ENCODE peak calls at places on chromosomes 7 and 10, in seven cellular contexts. Q is body of pancreas, A is breast epithelium, E is neural progenitor cell, P is upper lobe of right lung, K is transverse colon, D is right lobe of liver. Z is an unnamed sample.

GRCh38 chr7:133561361-133561760 is 308.5 kb downstream of the EXOC4 start:
- DNase-seq in K (no peak), Q (no peak), A (no peak), E (no peak), P (no peak), D (no peak), Z (no peak)

GRCh38 chr7:32879460-32879859 is 12.1 kb downstream of the KBTBD2 start:
- DNase-seq in K (no peak), E (no peak), Q (no peak), A (no peak), D (no peak), P (no peak), Z (no peak)

GRCh38 chr10:11795101-11795920 is 27.8 kb upstream of the PROSER2 start:
- DNase-seq in K (no peak), D (no peak), A (no peak), E (no peak), P (no peak), Q (no peak), Z (no peak)

GRCh38 chr7:123821320-123821719 is 23.6 kb upstream of the HYAL4 start:
- DNase-seq in K (no peak), E (no peak), P (no peak), Q (no peak), D (no peak), A (no peak), Z (no peak)

GRCh38 chr7:7323352-7323751 is 141.0 kb downstream of the C1GALT1 start:
- DNase-seq in E (no peak), P (no peak), D (no peak), K (no peak), A (no peak), Q (no peak), Z (no peak)

GRCh38 chr10:86085136-86085535 is 281.5 kb downstream of the GRID1 start:
- DNase-seq in P (peak; percentile 33), D (no peak), A (no peak), K (no peak), Q (no peak), E (no peak), Z (no peak)

GRCh38 chr7:111238891-111239290 is 148.0 kb downstream of the LRRN3 start:
- DNase-seq in P (no peak), D (no peak), A (no peak), Q (no peak), E (no peak), K (no peak), Z (no peak)

GRCh38 chr10:3260066-3260834 is 87.7 kb upstream of the PITRM1 start:
- DNase-seq in D (no peak), K (no peak), A (no peak), E (no peak), Q (no peak), P (no peak), Z (no peak)

GRCh38 chr7:43906327-43907010 is at the start of gene URGCP:
- DNase-seq in K (peak; percentile 57), P (peak; percentile 85), Q (peak; percentile 42), A (peak; percentile 22), D (peak; percentile 70), E (peak; percentile 79), Z (no peak)

GRCh38 chr10:101580486-101581399 is 7.3 kb downstream of the POLL start:
- DNase-seq in Q (no peak), P (peak; percentile 49), A (no peak), E (peak; percentile 64), K (no peak), D (no peak), Z (no peak)

GRCh38 chr10:128287921-128288320 is 161.7 kb upstream of the MKI67 start:
- DNase-seq in A (no peak), D (no peak), Q (no peak), P (no peak), K (no peak), E (no peak), Z (no peak)

GRCh38 chr7:140214075-140214684 is 37.4 kb upstream of the KDM7A start:
- DNase-seq in A (no peak), K (peak; percentile 87), P (no peak), Q (peak; percentile 93), D (no peak), E (no peak), Z (no peak)

GRCh38 chr7:155471728-155472127 is 13.8 kb downstream of the EN2 start:
- DNase-seq in Q (no peak), K (no peak), E (no peak), D (no peak), A (no peak), P (no peak), Z (no peak)

GRCh38 chr10:72044417-72045041 is 43.8 kb downstream of the SPOCK2 start:
- DNase-seq in Q (peak; percentile 40), E (peak; percentile 37), P (no peak), K (no peak), D (no peak), A (peak; percentile 74), Z (no peak)
- TF ChIP-seq CTCF in Q (peak; percentile 57), E (peak; percentile 33), P (peak; percentile 37), K (peak; percentile 33), D (peak; percentile 22), A (no peak), Z (no peak)

GRCh38 chr7:13882051-13882450 is 107.4 kb downstream of the ETV1 start:
- DNase-seq in E (no peak), Q (no peak), A (no peak), K (no peak), D (no peak), P (no peak), Z (no peak)
- H3K4me3 ChIP-seq in E (no peak overlapping the region), Q (no peak overlapping the region), A (no peak overlapping the region), K (no peak overlapping the region), D (no peak overlapping the region), P (no peak overlapping the region), Z (no peak overlapping the region)

DNA sequence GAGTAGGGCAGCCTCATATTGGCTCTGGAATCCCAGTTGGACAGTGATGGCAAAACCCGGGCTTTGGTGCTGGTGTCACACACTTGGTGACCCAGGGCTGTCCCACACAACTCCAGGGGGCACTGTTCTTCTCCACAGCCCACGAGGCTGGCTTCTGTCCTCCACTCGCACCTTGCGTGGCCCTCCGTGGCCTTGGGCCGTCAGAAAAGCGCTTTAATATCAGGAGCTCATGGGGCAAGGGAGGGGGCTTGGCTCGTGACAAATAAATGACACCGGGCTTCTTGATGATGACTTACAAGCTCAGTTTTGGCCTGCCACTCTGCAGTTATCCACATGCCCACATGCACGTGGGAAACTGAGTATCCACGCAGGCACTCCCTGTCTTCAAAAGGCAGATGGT is 8.1 kb downstream of the DOCK1 start:
- DNase-seq in E (no peak), Q (no peak), D (no peak), P (no peak), K (no peak), A (no peak), Z (no peak)
- H3K27ac ChIP-seq in E (no peak overlapping the region), Q (no peak overlapping the region), D (no peak overlapping the region), P (no peak overlapping the region), K (no peak overlapping the region), A (no peak overlapping the region), Z (no peak overlapping the region)

GRCh38 chr10:69901623-69902505 is 100.2 kb downstream of the COL13A1 start:
- DNase-seq in K (peak; percentile 66), Q (peak; percentile 47), P (peak; percentile 71), D (peak; percentile 62), E (peak; percentile 79), A (no peak), Z (no peak)
- TF ChIP-seq CTCF in K (peak; percentile 56), Q (peak; percentile 50), P (peak; percentile 54), D (peak; percentile 59), E (peak; percentile 70), A (peak; percentile 31), Z (peak; percentile 49)

Z was measured in esophagus squamous epithelium.